ENCODE peak calls at places on chromosomes 13 and 19, in four cellular contexts. S is CD8-positive, alpha-beta T cell; U is T-helper 9 cell; H is right cardiac atrium. Z is an unnamed sample.

GRCh38 chr13:94412870-94413269 is 66.6 kb downstream of the DCT start:
- DNase-seq in S (no peak), U (no peak), H (no peak), Z (no peak)

GRCh38 chr19:38841180-38841766 is 8.5 kb downstream of the HNRNPL start:
- DNase-seq in S (no peak), U (no peak), H (no peak), Z (no peak)

GRCh38 chr13:37481005-37481857 is 117.3 kb downstream of the POSTN start:
- DNase-seq in S (no peak), U (no peak), H (no peak), Z (no peak)

GRCh38 chr13:27775943-27776342 is 16.3 kb upstream of the GSX1 start:
- DNase-seq in S (no peak), U (no peak), H (no peak), Z (no peak)

GRCh38 chr19:55304279-55304978 is 20.6 kb downstream of the BRSK1 start:
- DNase-seq in S (no peak), U (no peak), H (peak; percentile 62), Z (no peak)

GRCh38 chr13:47117268-47117667 is 220.4 kb upstream of the HTR2A start:
- DNase-seq in S (no peak), U (no peak), H (no peak), Z (no peak)

GRCh38 chr13:108902557-108903155 is 273.2 kb downstream of the MYO16 start:
- DNase-seq in S (no peak), U (no peak), H (no peak), Z (no peak)

GRCh38 chr13:113837554-113838355 is 26.1 kb downstream of the GAS6 start:
- DNase-seq in S (no peak), U (no peak), H (peak; percentile 98), Z (peak; percentile 84)

GRCh38 chr13:73913043-73913740 is 221.0 kb downstream of the KLF12 start:
- DNase-seq in S (no peak), U (no peak), H (no peak), Z (no peak)

GRCh38 chr13:34019870-34020269 is 201.9 kb downstream of the RFC3 start:
- DNase-seq in S (no peak), U (no peak), H (no peak), Z (no peak)

GRCh38 chr13:105960326-105960725 is 575.1 kb downstream of the EFNB2 start:
- DNase-seq in S (no peak), U (no peak), H (no peak), Z (no peak)

GRCh38 chr19:12882589-12882988 is 1.3 kb upstream of the DNASE2 start:
- DNase-seq in S (no peak), U (no peak), H (no peak), Z (no peak)

GRCh38 chr19:2613507-2614295 is 88.8 kb downstream of the GNG7 start:
- DNase-seq in S (peak; percentile 50), U (peak; percentile 49), H (peak; percentile 82), Z (peak; percentile 68)

GRCh38 chr13:98719527-98720250 is 32.8 kb downstream of the SLC15A1 start:
- DNase-seq in S (no peak), U (no peak), H (no peak), Z (no peak)

GRCh38 chr19:38852231-38853044 is 2.7 kb upstream of the HNRNPL start:
- DNase-seq in S (peak; percentile 47), U (peak; percentile 50), H (peak; percentile 86), Z (peak; percentile 75)

GRCh38 chr19:2603320-2603719 is 99.2 kb downstream of the GNG7 start:
- DNase-seq in S (no peak), U (no peak), H (peak; percentile 91), Z (peak; percentile 39)

GRCh38 chr19:40433391-40434216 is 7.8 kb upstream of the SERTAD1 start:
- DNase-seq in S (peak; percentile 47), U (peak; percentile 37), H (peak; percentile 95), Z (peak; percentile 93)

GRCh38 chr19:28465317-28466086 is 747.4 kb downstream of the UQCRFS1 start:
- DNase-seq in S (no peak), U (no peak), H (no peak), Z (no peak)

GRCh38 chr13:43977911-43978310 is 98.2 kb downstream of the LACC1 start:
- DNase-seq in S (no peak), U (no peak), H (no peak), Z (no peak)

GRCh38 chr19:541699-542098 is 2.2 kb upstream of the GZMM start:
- DNase-seq in S (no peak), U (no peak), H (peak; percentile 35), Z (no peak)

GRCh38 chr13:42228527-42228926 is 43.4 kb upstream of the AKAP11 start:
- DNase-seq in S (no peak), U (no peak), H (no peak), Z (no peak)